ENCODE peak calls at places on chromosomes 6 and 20, in six cellular contexts. One of them, this sample, is unnamed.

GRCh38 chr20:48015943-48016723 is 230.9 kb upstream of the SULF2 start:
- DNase-seq in lower lobe of right lung: no peak
- DNase-seq in dermis blood vessel endothelial cell: no peak
- DNase-seq in lung: no peak
- DNase-seq in Panc1: no peak
- DNase-seq in heart left ventricle: no peak
- DNase-seq in this sample: no peak

GRCh38 chr6:101700655-101701054 is 307.1 kb downstream of the GRIK2 start:
- DNase-seq in lower lobe of right lung: no peak
- DNase-seq in dermis blood vessel endothelial cell: no peak
- DNase-seq in lung: no peak
- DNase-seq in Panc1: no peak
- DNase-seq in heart left ventricle: no peak
- DNase-seq in this sample: no peak

GRCh38 chr6:1416191-1416764 is 26.9 kb downstream of the FOXF2 start:
- DNase-seq in lower lobe of right lung: no peak
- DNase-seq in dermis blood vessel endothelial cell: no peak
- DNase-seq in lung: no peak
- DNase-seq in Panc1: no peak
- DNase-seq in heart left ventricle: no peak
- DNase-seq in this sample: no peak

GRCh38 chr20:45014671-45015415 is 48.5 kb downstream of the STK4 start:
- DNase-seq in lower lobe of right lung: no peak
- DNase-seq in dermis blood vessel endothelial cell: no peak
- DNase-seq in lung: no peak
- DNase-seq in Panc1: no peak
- DNase-seq in heart left ventricle: no peak
- DNase-seq in this sample: no peak

GRCh38 chr6:78502386-78502887 is 364.9 kb upstream of the IRAK1BP1 start:
- DNase-seq in lower lobe of right lung: no peak
- DNase-seq in dermis blood vessel endothelial cell: no peak
- DNase-seq in lung: no peak
- DNase-seq in Panc1: no peak
- DNase-seq in heart left ventricle: no peak
- DNase-seq in this sample: no peak

GRCh38 chr20:1813101-1813529 is 82.1 kb upstream of the SIRPA start:
- DNase-seq in lower lobe of right lung: no peak
- DNase-seq in dermis blood vessel endothelial cell: peak
- DNase-seq in lung: peak
- DNase-seq in Panc1: no peak
- DNase-seq in heart left ventricle: peak
- DNase-seq in this sample: no peak

GRCh38 chr6:155791186-155791585 is 335.5 kb upstream of the NOX3 start:
- DNase-seq in lower lobe of right lung: no peak
- DNase-seq in dermis blood vessel endothelial cell: no peak
- DNase-seq in lung: no peak
- DNase-seq in Panc1: no peak
- DNase-seq in heart left ventricle: no peak
- DNase-seq in this sample: no peak

GRCh38 chr6:108916026-108916689 is 67.9 kb downstream of the ARMC2 start:
- DNase-seq in lower lobe of right lung: no peak
- DNase-seq in dermis blood vessel endothelial cell: no peak
- DNase-seq in lung: no peak
- DNase-seq in Panc1: no peak
- DNase-seq in heart left ventricle: no peak
- DNase-seq in this sample: no peak

GRCh38 chr20:62765432-62766070 is 30.7 kb upstream of the MRGBP start:
- DNase-seq in lower lobe of right lung: no peak
- DNase-seq in dermis blood vessel endothelial cell: no peak
- DNase-seq in lung: no peak
- DNase-seq in Panc1: no peak
- DNase-seq in heart left ventricle: peak
- DNase-seq in this sample: no peak

GRCh38 chr6:15912505-15912767 is 216.4 kb upstream of the MYLIP start:
- DNase-seq in lower lobe of right lung: no peak
- DNase-seq in dermis blood vessel endothelial cell: no peak
- DNase-seq in lung: no peak
- DNase-seq in Panc1: no peak
- DNase-seq in heart left ventricle: no peak
- DNase-seq in this sample: no peak

GRCh38 chr20:44056010-44056698 is 130.8 kb downstream of the JPH2 start:
- DNase-seq in lower lobe of right lung: no peak
- DNase-seq in dermis blood vessel endothelial cell: peak
- DNase-seq in lung: no peak
- DNase-seq in Panc1: no peak
- DNase-seq in heart left ventricle: no peak
- DNase-seq in this sample: no peak

GRCh38 chr20:3068986-3069900 is 2.2 kb upstream of the OXT start:
- DNase-seq in lower lobe of right lung: no peak
- DNase-seq in dermis blood vessel endothelial cell: no peak
- DNase-seq in lung: no peak
- DNase-seq in Panc1: no peak
- DNase-seq in heart left ventricle: no peak
- DNase-seq in this sample: no peak

GRCh38 chr6:91713911-91714310 is 1127.0 kb upstream of the MAP3K7 start:
- DNase-seq in lower lobe of right lung: no peak
- DNase-seq in dermis blood vessel endothelial cell: no peak
- DNase-seq in lung: no peak
- DNase-seq in Panc1: no peak
- DNase-seq in heart left ventricle: no peak
- DNase-seq in this sample: no peak

GRCh38 chr20:37397076-37397953 is 51.4 kb downstream of the SRC start:
- DNase-seq in lower lobe of right lung: no peak
- DNase-seq in dermis blood vessel endothelial cell: no peak
- DNase-seq in lung: no peak
- DNase-seq in Panc1: no peak
- DNase-seq in heart left ventricle: peak
- DNase-seq in this sample: no peak

GRCh38 chr6:27478141-27478705 is 5.3 kb upstream of the ZNF184 start:
- DNase-seq in lower lobe of right lung: no peak
- DNase-seq in dermis blood vessel endothelial cell: no peak
- DNase-seq in lung: no peak
- DNase-seq in Panc1: no peak
- DNase-seq in heart left ventricle: no peak
- DNase-seq in this sample: no peak

GRCh38 chr6:111737065-111737521 is 131.4 kb upstream of the TRAF3IP2 start:
- DNase-seq in lower lobe of right lung: no peak
- DNase-seq in dermis blood vessel endothelial cell: no peak
- DNase-seq in lung: no peak
- DNase-seq in Panc1: no peak
- DNase-seq in heart left ventricle: no peak
- DNase-seq in this sample: no peak

GRCh38 chr20:51562027-51562333 is 19.5 kb upstream of the NFATC2 start:
- DNase-seq in lower lobe of right lung: no peak
- DNase-seq in dermis blood vessel endothelial cell: no peak
- DNase-seq in lung: no peak
- DNase-seq in Panc1: no peak
- DNase-seq in heart left ventricle: no peak
- DNase-seq in this sample: no peak

GRCh38 chr20:13212750-13213149 is 8.3 kb upstream of the ISM1 start:
- DNase-seq in lower lobe of right lung: no peak
- DNase-seq in dermis blood vessel endothelial cell: no peak
- DNase-seq in lung: no peak
- DNase-seq in Panc1: no peak
- DNase-seq in heart left ventricle: no peak
- DNase-seq in this sample: no peak

GRCh38 chr20:58550661-58551060 is 35.5 kb upstream of the APCDD1L start:
- DNase-seq in lower lobe of right lung: no peak
- DNase-seq in dermis blood vessel endothelial cell: peak
- DNase-seq in lung: no peak
- DNase-seq in Panc1: no peak
- DNase-seq in heart left ventricle: no peak
- DNase-seq in this sample: no peak

GRCh38 chr20:62700261-62700925 is 8.2 kb upstream of the NTSR1 start:
- DNase-seq in lower lobe of right lung: no peak
- DNase-seq in dermis blood vessel endothelial cell: no peak
- DNase-seq in lung: no peak
- DNase-seq in Panc1: no peak
- DNase-seq in heart left ventricle: peak
- DNase-seq in this sample: no peak

GRCh38 chr6:117605169-117605826 is 3.0 kb upstream of the GOPC start:
- DNase-seq in lower lobe of right lung: no peak
- DNase-seq in dermis blood vessel endothelial cell: peak
- DNase-seq in lung: no peak
- DNase-seq in Panc1: peak
- DNase-seq in heart left ventricle: no peak
- DNase-seq in this sample: no peak

GRCh38 chr6:155224031-155224451 is 39.8 kb upstream of the CLDN20 start:
- DNase-seq in lower lobe of right lung: no peak
- DNase-seq in dermis blood vessel endothelial cell: peak
- DNase-seq in lung: no peak
- DNase-seq in Panc1: peak
- DNase-seq in heart left ventricle: no peak
- DNase-seq in this sample: no peak

GRCh38 chr6:124714728-124715127 is 247.5 kb upstream of the RNF217 start:
- DNase-seq in lower lobe of right lung: no peak
- DNase-seq in dermis blood vessel endothelial cell: no peak
- DNase-seq in lung: no peak
- DNase-seq in Panc1: no peak
- DNase-seq in heart left ventricle: no peak
- DNase-seq in this sample: no peak

GRCh38 chr20:11204926-11205768 is 531.3 kb upstream of the JAG1 start:
- DNase-seq in lower lobe of right lung: peak
- DNase-seq in dermis blood vessel endothelial cell: peak
- DNase-seq in lung: peak
- DNase-seq in Panc1: peak
- DNase-seq in heart left ventricle: no peak
- DNase-seq in this sample: no peak

GRCh38 chr20:41234546-41234945 is 83.0 kb downstream of the ZHX3 start:
- DNase-seq in lower lobe of right lung: no peak
- DNase-seq in dermis blood vessel endothelial cell: peak
- DNase-seq in lung: no peak
- DNase-seq in Panc1: no peak
- DNase-seq in heart left ventricle: no peak
- DNase-seq in this sample: no peak

This sample was measured in SK-N-MC.